ENCODE peak calls at places on chromosomes 11 and 22, in eight cellular contexts. One of them, this sample, is unnamed. For H3K27me3 and H3K4me1, the result is how much of the 10 kb centered on the place peaks cover.

GRCh38 chr11:45930951-45931563 is 8.6 kb downstream of the LARGE2 start:
- DNase-seq in upper lobe of right lung: peak
- DNase-seq in CD4-positive, alpha-beta memory T cell: no peak
- DNase-seq in transverse colon: no peak
- DNase-seq in CD8-positive, alpha-beta T cell: no peak
- DNase-seq in lung: no peak
- DNase-seq in IMR-90: no peak
- DNase-seq in mesendoderm: no peak
- DNase-seq in this sample: no peak

GRCh38 chr11:11142359-11142758 is 210.7 kb downstream of the CSNK2A3 start:
- DNase-seq in transverse colon: no peak
- DNase-seq in mesendoderm: no peak
- DNase-seq in CD4-positive, alpha-beta memory T cell: no peak
- DNase-seq in IMR-90: no peak
- DNase-seq in lung: no peak
- DNase-seq in upper lobe of right lung: no peak
- DNase-seq in CD8-positive, alpha-beta T cell: no peak
- DNase-seq in this sample: no peak

GRCh38 chr11:78952866-78953265 is 378.2 kb upstream of the NARS2 start:
- DNase-seq in transverse colon: no peak
- DNase-seq in CD8-positive, alpha-beta T cell: no peak
- DNase-seq in IMR-90: no peak
- DNase-seq in upper lobe of right lung: no peak
- DNase-seq in CD4-positive, alpha-beta memory T cell: no peak
- DNase-seq in mesendoderm: no peak
- DNase-seq in lung: no peak
- DNase-seq in this sample: no peak

GRCh38 chr11:26753738-26754504 is 32.1 kb upstream of the SLC5A12 start:
- DNase-seq in IMR-90: peak
- DNase-seq in lung: peak
- DNase-seq in transverse colon: peak
- DNase-seq in upper lobe of right lung: no peak
- DNase-seq in mesendoderm: peak
- DNase-seq in CD4-positive, alpha-beta memory T cell: no peak
- DNase-seq in CD8-positive, alpha-beta T cell: no peak
- DNase-seq in this sample: peak

GRCh38 chr11:85599083-85599482 is 28.1 kb downstream of the DLG2 start:
- DNase-seq in IMR-90: no peak
- DNase-seq in upper lobe of right lung: no peak
- DNase-seq in mesendoderm: no peak
- DNase-seq in lung: no peak
- DNase-seq in CD4-positive, alpha-beta memory T cell: no peak
- DNase-seq in transverse colon: no peak
- DNase-seq in CD8-positive, alpha-beta T cell: no peak
- DNase-seq in this sample: no peak

GRCh38 chr11:103091024-103091423 is 936 bp downstream of the DCUN1D5 start:
- DNase-seq in upper lobe of right lung: no peak
- DNase-seq in mesendoderm: peak
- DNase-seq in transverse colon: no peak
- DNase-seq in CD4-positive, alpha-beta memory T cell: no peak
- DNase-seq in IMR-90: peak
- DNase-seq in CD8-positive, alpha-beta T cell: no peak
- DNase-seq in lung: no peak
- DNase-seq in this sample: peak

GRCh38 chr22:42639541-42640241 is 710 bp downstream of the ATP5MGL start:
- DNase-seq in IMR-90: no peak
- DNase-seq in upper lobe of right lung: no peak
- DNase-seq in transverse colon: no peak
- DNase-seq in CD8-positive, alpha-beta T cell: no peak
- DNase-seq in lung: no peak
- DNase-seq in mesendoderm: no peak
- DNase-seq in CD4-positive, alpha-beta memory T cell: no peak
- DNase-seq in this sample: no peak

GRCh38 chr11:59556115-59556882 is 45.0 kb downstream of the OR4D9 start:
- DNase-seq in CD8-positive, alpha-beta T cell: peak
- DNase-seq in IMR-90: peak
- DNase-seq in mesendoderm: peak
- DNase-seq in CD4-positive, alpha-beta memory T cell: peak
- DNase-seq in upper lobe of right lung: no peak
- DNase-seq in transverse colon: no peak
- DNase-seq in lung: peak
- DNase-seq in this sample: peak

GRCh38 chr22:39240841-39241631 is 3.7 kb downstream of the PDGFB start:
- DNase-seq in upper lobe of right lung: no peak
- DNase-seq in CD8-positive, alpha-beta T cell: peak
- DNase-seq in mesendoderm: peak
- DNase-seq in CD4-positive, alpha-beta memory T cell: peak
- DNase-seq in lung: no peak
- DNase-seq in transverse colon: peak
- DNase-seq in IMR-90: no peak
- DNase-seq in this sample: no peak

GRCh38 chr11:131982154-131982553 is 611.7 kb downstream of the NTM start:
- DNase-seq in mesendoderm: peak
- DNase-seq in CD4-positive, alpha-beta memory T cell: no peak
- DNase-seq in CD8-positive, alpha-beta T cell: no peak
- DNase-seq in IMR-90: no peak
- DNase-seq in transverse colon: no peak
- DNase-seq in upper lobe of right lung: no peak
- DNase-seq in lung: no peak
- DNase-seq in this sample: no peak

GRCh38 chr11:104668797-104669463 is 229.3 kb downstream of the CASP12 start:
- DNase-seq in IMR-90: peak
- DNase-seq in mesendoderm: peak
- DNase-seq in lung: no peak
- DNase-seq in upper lobe of right lung: no peak
- DNase-seq in CD4-positive, alpha-beta memory T cell: no peak
- DNase-seq in CD8-positive, alpha-beta T cell: no peak
- DNase-seq in transverse colon: no peak
- DNase-seq in this sample: peak

GRCh38 chr22:28779833-28780232 is 7.3 kb downstream of the CCDC117 start:
- DNase-seq in IMR-90: no peak
- DNase-seq in transverse colon: no peak
- DNase-seq in lung: no peak
- DNase-seq in CD8-positive, alpha-beta T cell: no peak
- DNase-seq in upper lobe of right lung: no peak
- DNase-seq in mesendoderm: no peak
- DNase-seq in CD4-positive, alpha-beta memory T cell: no peak
- DNase-seq in this sample: no peak

GRCh38 chr22:37582526-37582925 is 2.6 kb upstream of the LGALS2 start:
- DNase-seq in IMR-90: no peak
- DNase-seq in mesendoderm: no peak
- DNase-seq in CD8-positive, alpha-beta T cell: no peak
- DNase-seq in lung: no peak
- DNase-seq in transverse colon: no peak
- DNase-seq in upper lobe of right lung: no peak
- DNase-seq in CD4-positive, alpha-beta memory T cell: no peak
- DNase-seq in this sample: no peak

GRCh38 chr11:20156280-20156875 is 3.9 kb downstream of the DBX1 start:
- DNase-seq in lung: no peak
- DNase-seq in transverse colon: peak
- DNase-seq in IMR-90: no peak
- DNase-seq in mesendoderm: peak
- DNase-seq in CD8-positive, alpha-beta T cell: peak
- DNase-seq in CD4-positive, alpha-beta memory T cell: no peak
- DNase-seq in upper lobe of right lung: no peak
- DNase-seq in this sample: no peak

GRCh38 chr22:23652711-23653110 is 20.6 kb upstream of the DRICH1 start:
- DNase-seq in lung: no peak
- DNase-seq in upper lobe of right lung: no peak
- DNase-seq in mesendoderm: no peak
- DNase-seq in CD8-positive, alpha-beta T cell: no peak
- DNase-seq in transverse colon: no peak
- DNase-seq in IMR-90: no peak
- DNase-seq in CD4-positive, alpha-beta memory T cell: no peak
- DNase-seq in this sample: no peak

GRCh38 chr11:124199702-124200101 is 16.6 kb downstream of the OR10D3 start:
- DNase-seq in IMR-90: peak
- DNase-seq in mesendoderm: no peak
- DNase-seq in CD4-positive, alpha-beta memory T cell: no peak
- DNase-seq in transverse colon: no peak
- DNase-seq in upper lobe of right lung: no peak
- DNase-seq in CD8-positive, alpha-beta T cell: no peak
- DNase-seq in lung: no peak
- DNase-seq in this sample: peak

GRCh38 chr11:86814775-86815174 is 14.4 kb downstream of the PRSS23 start:
- DNase-seq in CD8-positive, alpha-beta T cell: no peak
- DNase-seq in upper lobe of right lung: no peak
- DNase-seq in lung: no peak
- DNase-seq in transverse colon: no peak
- DNase-seq in IMR-90: peak
- DNase-seq in mesendoderm: no peak
- DNase-seq in CD4-positive, alpha-beta memory T cell: no peak
- DNase-seq in this sample: no peak

GRCh38 chr11:78905756-78906155 is 331.1 kb upstream of the NARS2 start:
- DNase-seq in transverse colon: no peak
- DNase-seq in upper lobe of right lung: no peak
- DNase-seq in CD4-positive, alpha-beta memory T cell: no peak
- DNase-seq in lung: no peak
- DNase-seq in CD8-positive, alpha-beta T cell: no peak
- DNase-seq in IMR-90: no peak
- DNase-seq in mesendoderm: no peak
- DNase-seq in this sample: no peak

GRCh38 chr11:134478611-134479010 is 66.6 kb upstream of the B3GAT1 start:
- DNase-seq in IMR-90: no peak
- DNase-seq in CD8-positive, alpha-beta T cell: no peak
- DNase-seq in mesendoderm: peak
- DNase-seq in CD4-positive, alpha-beta memory T cell: no peak
- DNase-seq in transverse colon: no peak
- DNase-seq in upper lobe of right lung: peak
- DNase-seq in lung: no peak
- DNase-seq in this sample: no peak

GRCh38 chr11:11577246-11577855 is 44.5 kb downstream of the GALNT18 start:
- DNase-seq in mesendoderm: no peak
- DNase-seq in transverse colon: no peak
- DNase-seq in CD4-positive, alpha-beta memory T cell: no peak
- DNase-seq in lung: peak
- DNase-seq in CD8-positive, alpha-beta T cell: peak
- DNase-seq in upper lobe of right lung: no peak
- DNase-seq in IMR-90: peak
- DNase-seq in this sample: peak

GRCh38 chr22:30238661-30239420 is 7.7 kb downstream of the LIF start:
- DNase-seq in lung: peak
- DNase-seq in CD8-positive, alpha-beta T cell: no peak
- DNase-seq in IMR-90: peak
- DNase-seq in CD4-positive, alpha-beta memory T cell: no peak
- DNase-seq in upper lobe of right lung: no peak
- DNase-seq in transverse colon: peak
- DNase-seq in mesendoderm: peak
- DNase-seq in this sample: no peak

GRCh38 chr22:29313126-29314071 is 2.1 kb downstream of the RASL10A start:
- DNase-seq in CD8-positive, alpha-beta T cell: no peak
- DNase-seq in IMR-90: no peak
- DNase-seq in upper lobe of right lung: peak
- DNase-seq in lung: no peak
- DNase-seq in mesendoderm: peak
- DNase-seq in transverse colon: peak
- DNase-seq in CD4-positive, alpha-beta memory T cell: no peak
- DNase-seq in this sample: no peak

DNA sequence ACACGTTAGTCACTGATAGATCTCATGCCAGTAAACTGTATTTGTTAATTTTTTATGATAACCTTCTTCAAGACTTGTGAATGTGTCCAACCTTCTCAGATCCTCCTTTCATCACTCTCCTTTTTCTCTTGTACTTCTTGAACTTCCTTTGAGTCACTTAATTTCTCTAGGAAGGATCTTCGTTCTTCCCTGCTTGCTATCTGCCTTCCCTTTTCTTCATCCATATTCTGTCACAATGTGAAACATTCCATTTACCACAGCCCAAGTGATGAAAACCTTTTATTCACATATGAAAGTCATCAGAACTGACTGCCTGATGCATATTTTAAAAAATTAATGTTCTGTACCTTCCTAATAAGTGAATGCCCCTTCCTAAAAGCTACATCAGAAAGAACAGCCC is 520.5 kb upstream of the LUZP2 start:
- DNase-seq in CD4-positive, alpha-beta memory T cell: no peak
- DNase-seq in CD8-positive, alpha-beta T cell: no peak
- DNase-seq in lung: no peak
- DNase-seq in upper lobe of right lung: no peak
- DNase-seq in IMR-90: peak
- DNase-seq in mesendoderm: no peak
- DNase-seq in transverse colon: no peak
- DNase-seq in this sample: no peak
- H3K27me3 ChIP-seq in CD4-positive, alpha-beta memory T cell: under half
- H3K27me3 ChIP-seq in CD8-positive, alpha-beta T cell: under half
- H3K27me3 ChIP-seq in lung: under half
- H3K27me3 ChIP-seq in upper lobe of right lung: under half
- H3K27me3 ChIP-seq in IMR-90: under half
- H3K27me3 ChIP-seq in mesendoderm: under half
- H3K27me3 ChIP-seq in transverse colon: under half
- H3K27me3 ChIP-seq in this sample: under half

GRCh38 chr11:130055637-130056036 is 14.1 kb upstream of the APLP2 start:
- DNase-seq in upper lobe of right lung: no peak
- DNase-seq in CD4-positive, alpha-beta memory T cell: no peak
- DNase-seq in IMR-90: no peak
- DNase-seq in mesendoderm: no peak
- DNase-seq in CD8-positive, alpha-beta T cell: no peak
- DNase-seq in transverse colon: no peak
- DNase-seq in lung: no peak
- DNase-seq in this sample: no peak
- H3K4me1 ChIP-seq in upper lobe of right lung: under half
- H3K4me1 ChIP-seq in CD4-positive, alpha-beta memory T cell: under half
- H3K4me1 ChIP-seq in IMR-90: under half
- H3K4me1 ChIP-seq in mesendoderm: under half
- H3K4me1 ChIP-seq in CD8-positive, alpha-beta T cell: under half
- H3K4me1 ChIP-seq in transverse colon: under half
- H3K4me1 ChIP-seq in lung: under half
- H3K4me1 ChIP-seq in this sample: under half

DNA sequence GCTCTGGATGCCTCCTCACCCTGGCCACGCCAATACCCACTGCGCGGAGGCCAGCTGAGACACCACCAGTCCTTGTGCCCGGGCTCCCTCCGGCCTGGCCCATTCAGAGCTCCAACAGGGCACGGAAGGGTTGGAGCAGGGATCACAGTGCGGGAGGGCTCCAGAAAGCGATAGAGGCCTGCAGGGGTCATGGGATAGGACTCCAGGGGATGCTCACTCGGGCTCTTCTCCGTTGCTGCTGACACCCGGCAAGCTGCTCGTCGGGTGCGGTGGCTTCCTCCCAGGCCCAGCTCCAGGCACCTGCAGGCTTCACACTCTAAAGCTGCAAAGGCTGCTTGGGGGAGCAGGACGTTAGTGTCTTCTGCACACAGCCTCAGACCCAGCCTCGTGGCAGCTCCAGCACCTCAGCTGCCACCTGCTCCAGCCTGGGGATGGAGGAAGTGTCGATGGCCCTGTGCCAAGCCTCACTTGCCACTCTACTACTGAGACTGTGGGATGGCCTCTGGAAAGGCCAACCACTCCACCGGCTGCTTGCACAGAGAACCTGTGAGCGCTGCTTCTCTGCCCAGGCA is 10.6 kb downstream of the WNT7B start:
- DNase-seq in CD8-positive, alpha-beta T cell: no peak
- DNase-seq in transverse colon: no peak
- DNase-seq in IMR-90: no peak
- DNase-seq in mesendoderm: no peak
- DNase-seq in lung: peak
- DNase-seq in upper lobe of right lung: no peak
- DNase-seq in CD4-positive, alpha-beta memory T cell: no peak
- DNase-seq in this sample: no peak
- H3K27me3 ChIP-seq in CD8-positive, alpha-beta T cell: under half
- H3K27me3 ChIP-seq in transverse colon: half or more
- H3K27me3 ChIP-seq in IMR-90: under half
- H3K27me3 ChIP-seq in mesendoderm: under half
- H3K27me3 ChIP-seq in lung: under half
- H3K27me3 ChIP-seq in upper lobe of right lung: under half
- H3K27me3 ChIP-seq in CD4-positive, alpha-beta memory T cell: under half
- H3K27me3 ChIP-seq in this sample: under half

GRCh38 chr11:12678092-12678491 is 3.9 kb downstream of the TEAD1 start:
- DNase-seq in CD8-positive, alpha-beta T cell: no peak
- DNase-seq in CD4-positive, alpha-beta memory T cell: no peak
- DNase-seq in transverse colon: no peak
- DNase-seq in upper lobe of right lung: no peak
- DNase-seq in IMR-90: no peak
- DNase-seq in lung: no peak
- DNase-seq in mesendoderm: no peak
- DNase-seq in this sample: no peak
- H3K4me1 ChIP-seq in CD8-positive, alpha-beta T cell: under half
- H3K4me1 ChIP-seq in CD4-positive, alpha-beta memory T cell: under half
- H3K4me1 ChIP-seq in transverse colon: under half
- H3K4me1 ChIP-seq in upper lobe of right lung: under half
- H3K4me1 ChIP-seq in IMR-90: under half
- H3K4me1 ChIP-seq in lung: under half
- H3K4me1 ChIP-seq in mesendoderm: under half
- H3K4me1 ChIP-seq in this sample: under half

This sample was measured in SJSA1.